ENCODE peak calls at places on chromosomes 16 and 17, in four cellular contexts. M is RWPE1, G is WTC11, N is mucosa of gallbladder. Z is an unnamed sample.

GRCh38 chr16:85390511-85391174 is 222.5 kb upstream of the GSE1 start:
- DNase-seq in M (peak), G (peak), N (peak), Z (peak)

GRCh38 chr16:22848451-22848850 is 34.5 kb downstream of the HS3ST2 start:
- DNase-seq in M (no peak), G (no peak), N (no peak), Z (no peak)

GRCh38 chr17:73042809-73043685 is 49.4 kb downstream of the SLC39A11 start:
- DNase-seq in M (no peak), G (no peak), N (no peak), Z (no peak)

GRCh38 chr16:4378202-4378666 is 6.6 kb downstream of the VASN start:
- DNase-seq in M (no peak), G (no peak), N (no peak), Z (no peak)

GRCh38 chr17:4514779-4515178 is 16.1 kb downstream of the SPNS2 start:
- DNase-seq in M (no peak), G (no peak), N (no peak), Z (no peak)

GRCh38 chr16:85422124-85422373 is 191.1 kb upstream of the GSE1 start:
- DNase-seq in M (no peak), G (peak), N (no peak), Z (no peak)

GRCh38 chr16:4947722-4948503 is 10.2 kb upstream of the SEC14L5 start:
- DNase-seq in M (no peak), G (peak), N (no peak), Z (no peak)

GRCh38 chr17:76132574-76133338 is 8.3 kb downstream of the FOXJ1 start:
- DNase-seq in M (peak), G (peak), N (peak), Z (no peak)

GRCh38 chr17:49825645-49826044 is 22.2 kb downstream of the TAC4 start:
- DNase-seq in M (no peak), G (no peak), N (no peak), Z (no peak)

Z was measured in EL.